ENCODE peak calls at places on chromosomes 11 and 22, in six cellular contexts. K is fibroblast of pulmonary artery, J is left ventricle myocardium inferior, R is GM23338, W is upper lobe of right lung, B is osteocyte. D is an unnamed sample.

GRCh38 chr11:19849107-19849789 is 136.6 kb downstream of the NAV2 start:
- DNase-seq in W (no peak), K (peak; percentile 26), R (no peak), B (no peak), J (peak; percentile 25), D (peak; percentile 30)

GRCh38 chr11:61763930-61764605 is 11.6 kb downstream of the MYRF start:
- DNase-seq in K (no peak), B (no peak), R (no peak), J (no peak), W (no peak), D (no peak)

GRCh38 chr11:123822591-123822990 is 16.4 kb upstream of the OR6M1 start:
- DNase-seq in W (no peak), J (no peak), B (no peak), R (peak; percentile 22), K (peak; percentile 71), D (peak; percentile 8)

GRCh38 chr11:16469968-16470367 is 113.6 kb upstream of the SOX6 start:
- DNase-seq in R (peak; percentile 66), J (no peak), W (no peak), B (no peak), K (no peak), D (no peak)

GRCh38 chr11:123409886-123410549 is 20.1 kb upstream of the GRAMD1B start:
- DNase-seq in R (no peak), B (no peak), K (no peak), J (no peak), W (no peak), D (no peak)

GRCh38 chr22:11325767-11326166 is 4202.2 kb upstream of the OR11H1 start:
- DNase-seq in J (no peak), R (no peak), W (no peak), K (no peak), B (no peak), D (no peak)

GRCh38 chr11:64334764-64335741 is 5.0 kb upstream of the CCDC88B start:
- DNase-seq in R (peak; percentile 56), B (no peak), K (peak; percentile 81), J (no peak), W (peak; percentile 85), D (peak; percentile 59)

GRCh38 chr22:20875296-20875695 is 16.5 kb downstream of the SNAP29 start:
- DNase-seq in R (no peak), W (no peak), K (no peak), J (no peak), B (no peak), D (no peak)

GRCh38 chr11:76764941-76765340 is 18.2 kb upstream of the TSKU start:
- DNase-seq in B (no peak), K (no peak), J (no peak), R (no peak), W (no peak), D (no peak)

GRCh38 chr11:57072640-57073039 is 83.9 kb downstream of the OR5AK2 start:
- DNase-seq in K (peak; percentile 98), B (no peak), R (no peak), J (no peak), W (no peak), D (no peak)

GRCh38 chr11:127651175-127651887 is 650.8 kb upstream of the KIRREL3 start:
- DNase-seq in K (peak; percentile 39), W (no peak), B (no peak), J (no peak), R (no peak), D (no peak)

GRCh38 chr11:43278302-43278956 is 33.4 kb upstream of the API5 start:
- DNase-seq in R (peak; percentile 74), J (no peak), K (peak; percentile 52), B (no peak), W (no peak), D (no peak)

GRCh38 chr11:77152846-77153245 is 24.8 kb downstream of the MYO7A start:
- DNase-seq in R (no peak), B (no peak), W (no peak), J (no peak), K (peak; percentile 35), D (no peak)

GRCh38 chr22:22380098-22381030 is 128.2 kb downstream of the ZNF280B start:
- DNase-seq in B (peak; percentile 77), R (peak; percentile 66), W (no peak), K (no peak), J (no peak), D (peak; percentile 61)
- TF ChIP-seq CTCF in B (no peak), R (peak; percentile 53), W (no peak), K (no peak), J (no peak), D (peak; percentile 26)

DNA sequence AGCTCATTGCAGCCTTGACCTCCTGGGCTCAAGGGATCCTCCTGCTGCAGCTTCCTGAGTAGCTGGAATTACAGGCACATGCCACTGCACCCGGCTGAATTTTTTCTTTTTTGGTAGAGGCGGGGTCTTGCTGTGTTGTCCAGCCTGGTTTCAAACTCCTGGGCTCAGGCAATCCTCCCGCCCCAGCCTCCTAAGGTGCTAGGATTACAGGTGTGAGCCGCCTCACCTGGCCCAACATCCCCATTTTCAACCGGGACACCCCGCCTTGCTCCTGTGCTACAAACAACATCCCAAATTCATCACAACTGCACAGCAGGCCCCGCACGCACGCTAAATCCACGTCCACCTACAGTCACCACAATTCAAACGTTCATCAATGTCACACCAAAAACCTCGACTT is 61.0 kb downstream of the ARFGAP3 start:
- DNase-seq in J (no peak), K (no peak), R (no peak), W (peak; percentile 40), B (no peak), D (no peak)
- TF ChIP-seq CTCF in J (no peak), K (no peak), R (no peak), W (no peak), B (no peak), D (no peak)

GRCh38 chr11:7846003-7846402 is 49.3 kb upstream of the OR5P2 start:
- DNase-seq in W (no peak), B (no peak), J (no peak), K (no peak), R (no peak), D (no peak)

GRCh38 chr11:7851391-7851790 is 54.6 kb upstream of the OR5P2 start:
- DNase-seq in R (peak; percentile 57), W (no peak), K (no peak), B (no peak), J (no peak), D (no peak)
- TF ChIP-seq CTCF in R (peak; percentile 71), W (no peak), K (no peak), B (no peak), J (no peak), D (no peak)

DNA sequence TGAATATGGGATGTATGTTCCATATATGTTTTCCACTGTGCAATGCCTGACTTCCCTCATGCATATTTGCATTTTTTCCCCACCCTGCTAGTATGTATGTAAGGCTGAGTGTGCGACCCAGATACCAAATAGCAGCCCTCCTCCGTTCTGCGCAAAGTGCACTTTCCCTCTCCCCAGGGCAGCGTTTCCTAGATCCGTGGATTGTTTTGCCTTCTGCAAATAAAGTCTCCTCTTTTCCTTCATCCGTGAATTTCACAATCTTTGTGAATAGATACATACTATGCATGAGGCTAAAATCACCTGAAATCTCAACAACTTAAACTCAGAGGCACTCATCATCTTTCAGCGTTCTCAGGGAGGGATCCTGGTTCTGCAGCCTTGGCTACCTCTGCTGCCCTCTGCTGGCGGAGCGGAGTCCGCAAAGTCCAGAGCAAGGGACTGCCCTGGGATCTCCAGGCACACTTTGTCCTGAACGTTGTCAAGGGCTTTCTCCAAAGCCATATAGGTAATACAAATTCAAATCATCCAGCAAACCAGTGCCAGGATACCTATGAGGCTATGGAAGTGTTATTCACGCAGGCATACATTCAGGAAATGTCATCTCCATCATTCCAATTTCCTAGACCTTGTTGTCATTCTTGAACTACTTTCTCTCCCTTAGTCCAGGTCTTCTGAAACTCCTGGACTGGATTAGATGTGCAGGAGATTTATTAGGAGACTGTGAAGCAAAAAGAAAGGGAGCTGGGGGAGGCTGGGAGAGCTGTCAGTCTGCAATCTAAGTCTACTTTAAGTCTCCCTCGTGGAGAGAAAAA is 53.1 kb downstream of the CNTF start:
- DNase-seq in R (peak; percentile 81), B (peak; percentile 88), J (peak; percentile 73), K (peak; percentile 73), W (peak; percentile 88), D (peak; percentile 83)
- TF ChIP-seq CTCF in R (peak; percentile 86), B (peak; percentile 94), J (peak; percentile 96), K (no peak), W (peak; percentile 98), D (peak; percentile 85)

DNA sequence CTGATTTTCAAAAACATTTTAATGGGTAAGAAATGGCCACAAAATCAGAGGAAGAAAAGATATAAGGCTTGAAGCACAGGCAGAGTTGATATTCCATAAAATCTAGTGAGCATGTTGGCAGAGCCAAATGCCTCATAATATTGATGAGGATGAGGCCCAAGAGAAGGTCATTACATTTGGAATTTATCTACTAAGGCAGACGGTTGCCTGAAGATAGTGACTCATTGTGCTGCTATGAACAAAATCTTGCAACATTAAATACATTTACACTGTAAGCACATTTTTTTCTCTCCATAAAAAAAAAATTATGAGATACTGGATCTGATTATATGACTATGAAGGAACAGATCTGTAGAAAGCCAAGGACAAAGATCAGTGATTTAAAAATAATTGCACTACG is 881.4 kb upstream of the CHORDC1 start:
- DNase-seq in J (no peak), R (no peak), K (peak; percentile 61), B (no peak), W (no peak), D (no peak)
- TF ChIP-seq CTCF in J (no peak), R (no peak), K (no peak), B (no peak), W (no peak), D (no peak)

GRCh38 chr11:96794152-96794551 is 404.3 kb downstream of the JRKL start:
- DNase-seq in J (no peak), B (no peak), K (no peak), R (peak; percentile 56), W (no peak), D (no peak)
- TF ChIP-seq CTCF in J (no peak), B (no peak), K (no peak), R (peak; percentile 62), W (no peak), D (no peak)

GRCh38 chr22:47423861-47424820 is 661.7 kb downstream of the TBC1D22A start:
- DNase-seq in R (no peak), B (peak; percentile 69), W (no peak), J (no peak), K (no peak), D (no peak)
- TF ChIP-seq CTCF in R (no peak), B (no peak), W (no peak), J (no peak), K (no peak), D (no peak)

GRCh38 chr11:66491315-66491935 is 11.2 kb downstream of the DPP3 start:
- DNase-seq in K (no peak), B (no peak), W (no peak), J (no peak), R (peak; percentile 81), D (peak; percentile 47)
- TF ChIP-seq CTCF in K (peak; percentile 48), B (peak; percentile 46), W (peak; percentile 16), J (peak; percentile 36), R (peak; percentile 63), D (peak; percentile 48)

DNA sequence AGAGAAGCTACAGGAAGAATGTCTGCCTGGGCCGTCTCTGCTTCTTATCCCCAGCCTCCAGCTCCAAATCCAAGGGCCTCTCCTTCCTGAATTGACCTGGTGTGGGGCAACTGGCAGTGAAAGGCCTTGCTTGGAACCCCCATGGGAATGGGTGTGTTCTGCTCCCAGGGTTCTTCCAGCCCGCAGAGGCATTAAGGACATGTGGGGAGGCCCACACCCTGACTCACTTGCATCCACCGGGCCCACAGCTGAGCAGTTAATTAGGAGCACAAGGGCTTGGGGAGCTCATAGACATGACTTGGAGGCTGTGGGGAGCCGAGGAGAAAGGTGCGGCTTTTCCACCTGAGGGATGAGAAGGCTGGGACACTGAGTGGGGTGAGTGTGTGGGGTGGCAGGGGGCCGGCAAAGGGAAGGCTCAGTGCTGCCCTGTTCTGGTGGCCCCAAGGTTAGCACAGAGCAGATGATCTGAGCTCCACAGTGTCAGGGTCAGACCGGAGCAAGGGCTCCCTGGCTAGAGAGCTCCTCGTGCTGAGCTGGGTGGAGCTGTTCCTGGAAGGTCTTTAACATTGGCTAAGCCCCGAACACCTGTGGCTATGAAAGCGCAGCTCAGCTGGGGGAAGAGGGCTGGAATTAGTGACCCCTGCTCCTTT is 64.5 kb upstream of the NECTIN1 start:
- DNase-seq in W (peak; percentile 46), K (no peak), B (no peak), J (no peak), R (no peak), D (no peak)
- TF ChIP-seq CTCF in W (no peak), K (no peak), B (no peak), J (no peak), R (no peak), D (no peak)